ENCODE peak calls at places on chromosomes 1 and 21, in four cellular contexts. One of them, this sample, is unnamed. For H3K4me1, the result is how much of the 10 kb centered on the place peaks cover.

GRCh38 chr1:117015701-117016100 is 14.1 kb downstream of the CD101 start:
- DNase-seq in H1: no peak
- DNase-seq in astrocyte: no peak
- DNase-seq in IMR-90: no peak
- DNase-seq in this sample: no peak

GRCh38 chr1:98197356-98197755 is 276.5 kb upstream of the DPYD start:
- DNase-seq in astrocyte: peak
- DNase-seq in H1: no peak
- DNase-seq in IMR-90: peak
- DNase-seq in this sample: no peak

GRCh38 chr1:225454733-225455132 is 26.9 kb upstream of the LBR start:
- DNase-seq in H1: no peak
- DNase-seq in astrocyte: peak
- DNase-seq in IMR-90: peak
- DNase-seq in this sample: peak

GRCh38 chr1:33007190-33008050 is 29.3 kb downstream of the AK2 start:
- DNase-seq in astrocyte: peak
- DNase-seq in IMR-90: peak
- DNase-seq in H1: no peak
- DNase-seq in this sample: peak

GRCh38 chr1:7221823-7222462 is 436.7 kb downstream of the CAMTA1 start:
- DNase-seq in IMR-90: peak
- DNase-seq in H1: no peak
- DNase-seq in astrocyte: peak
- DNase-seq in this sample: no peak

GRCh38 chr1:55981015-55981635 is 598.2 kb downstream of the PLPP3 start:
- DNase-seq in H1: no peak
- DNase-seq in IMR-90: no peak
- DNase-seq in astrocyte: peak
- DNase-seq in this sample: no peak

GRCh38 chr1:247905899-247906503 is 10.6 kb downstream of the OR2W3 start:
- DNase-seq in astrocyte: no peak
- DNase-seq in H1: no peak
- DNase-seq in IMR-90: no peak
- DNase-seq in this sample: no peak

GRCh38 chr1:8238141-8239038 is 79.5 kb upstream of the SLC45A1 start:
- DNase-seq in H1: no peak
- DNase-seq in astrocyte: peak
- DNase-seq in IMR-90: peak
- DNase-seq in this sample: peak

GRCh38 chr1:209871430-209871829 is 43.7 kb downstream of the UTP25 start:
- DNase-seq in H1: no peak
- DNase-seq in astrocyte: no peak
- DNase-seq in IMR-90: no peak
- DNase-seq in this sample: no peak

GRCh38 chr1:93598861-93599439 is 82.7 kb downstream of the BCAR3 start:
- DNase-seq in H1: no peak
- DNase-seq in IMR-90: no peak
- DNase-seq in astrocyte: no peak
- DNase-seq in this sample: no peak

GRCh38 chr1:9842073-9842711 is 18.4 kb upstream of the CLSTN1 start:
- DNase-seq in H1: no peak
- DNase-seq in astrocyte: no peak
- DNase-seq in IMR-90: peak
- DNase-seq in this sample: peak

GRCh38 chr1:101264699-101265098 is 27.9 kb downstream of the S1PR1 start:
- DNase-seq in H1: no peak
- DNase-seq in astrocyte: no peak
- DNase-seq in IMR-90: no peak
- DNase-seq in this sample: no peak

GRCh38 chr1:38690790-38691189 is 168.8 kb downstream of the RRAGC start:
- DNase-seq in astrocyte: no peak
- DNase-seq in IMR-90: peak
- DNase-seq in H1: no peak
- DNase-seq in this sample: no peak

GRCh38 chr1:110674337-110675059 is at the start of gene KCNA3:
- DNase-seq in H1: peak
- DNase-seq in IMR-90: no peak
- DNase-seq in astrocyte: no peak
- DNase-seq in this sample: peak

GRCh38 chr1:115727706-115728249 is 40.7 kb downstream of the CASQ2 start:
- DNase-seq in IMR-90: peak
- DNase-seq in astrocyte: peak
- DNase-seq in H1: no peak
- DNase-seq in this sample: no peak

GRCh38 chr1:78005755-78006154 is 1.0 kb downstream of the DNAJB4 start:
- DNase-seq in astrocyte: peak
- DNase-seq in H1: no peak
- DNase-seq in IMR-90: peak
- DNase-seq in this sample: no peak

GRCh38 chr21:26165331-26165730 is 5.2 kb downstream of the APP start:
- DNase-seq in IMR-90: no peak
- DNase-seq in astrocyte: no peak
- DNase-seq in H1: no peak
- DNase-seq in this sample: no peak

GRCh38 chr21:26159869-26160268 is 10.7 kb downstream of the APP start:
- DNase-seq in astrocyte: no peak
- DNase-seq in IMR-90: peak
- DNase-seq in H1: no peak
- DNase-seq in this sample: no peak

GRCh38 chr21:26157842-26158241 is 12.7 kb downstream of the APP start:
- DNase-seq in astrocyte: no peak
- DNase-seq in H1: no peak
- DNase-seq in IMR-90: no peak
- DNase-seq in this sample: peak

GRCh38 chr21:26164311-26164710 is 6.3 kb downstream of the APP start:
- DNase-seq in H1: no peak
- DNase-seq in IMR-90: no peak
- DNase-seq in astrocyte: no peak
- DNase-seq in this sample: no peak

DNA sequence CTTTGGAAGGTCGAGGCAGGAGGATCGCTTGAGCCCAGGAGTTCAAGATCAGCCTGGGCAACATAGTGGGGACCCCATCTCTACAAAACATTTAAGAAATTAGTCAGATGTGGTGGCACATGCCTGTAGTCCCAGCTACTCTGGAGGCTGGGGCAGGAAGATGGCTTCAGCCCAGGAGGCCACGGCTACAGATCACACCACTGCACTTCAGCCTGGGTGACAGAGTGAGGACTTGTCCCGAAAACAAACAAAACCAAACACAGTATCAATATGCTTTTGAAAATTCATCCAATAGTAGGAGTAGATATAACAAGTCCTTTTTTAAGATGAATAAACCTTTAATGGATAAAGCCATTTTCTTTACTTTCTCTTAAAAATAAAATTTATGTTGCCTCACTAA is 8.5 kb downstream of the APP start:
- DNase-seq in astrocyte: no peak
- DNase-seq in IMR-90: no peak
- DNase-seq in H1: no peak
- DNase-seq in this sample: no peak
- H3K4me1 ChIP-seq in astrocyte: under half
- H3K4me1 ChIP-seq in IMR-90: under half
- H3K4me1 ChIP-seq in H1: under half
- H3K4me1 ChIP-seq in this sample: under half

GRCh38 chr1:59156031-59156430 is 140.9 kb upstream of the FGGY start:
- DNase-seq in astrocyte: no peak
- DNase-seq in IMR-90: no peak
- DNase-seq in H1: no peak
- DNase-seq in this sample: no peak
- H2AFZ ChIP-seq in astrocyte: no peak
- H2AFZ ChIP-seq in IMR-90: peak
- H2AFZ ChIP-seq in H1: no peak
- H2AFZ ChIP-seq in this sample: peak

GRCh38 chr1:160206421-160207117 is 1.4 kb downstream of the PEA15 start:
- DNase-seq in astrocyte: peak
- DNase-seq in IMR-90: peak
- DNase-seq in H1: no peak
- DNase-seq in this sample: peak

GRCh38 chr1:160205242-160205973 is at the start of gene PEA15:
- DNase-seq in IMR-90: peak
- DNase-seq in astrocyte: no peak
- DNase-seq in H1: peak
- DNase-seq in this sample: peak

GRCh38 chr1:160207118-160207650 is 2.0 kb downstream of the PEA15 start:
- DNase-seq in IMR-90: no peak
- DNase-seq in H1: no peak
- DNase-seq in astrocyte: no peak
- DNase-seq in this sample: no peak

GRCh38 chr1:160204526-160205241 is 500 bp upstream of the PEA15 start:
- DNase-seq in IMR-90: no peak
- DNase-seq in H1: no peak
- DNase-seq in astrocyte: no peak
- DNase-seq in this sample: peak

DNA sequence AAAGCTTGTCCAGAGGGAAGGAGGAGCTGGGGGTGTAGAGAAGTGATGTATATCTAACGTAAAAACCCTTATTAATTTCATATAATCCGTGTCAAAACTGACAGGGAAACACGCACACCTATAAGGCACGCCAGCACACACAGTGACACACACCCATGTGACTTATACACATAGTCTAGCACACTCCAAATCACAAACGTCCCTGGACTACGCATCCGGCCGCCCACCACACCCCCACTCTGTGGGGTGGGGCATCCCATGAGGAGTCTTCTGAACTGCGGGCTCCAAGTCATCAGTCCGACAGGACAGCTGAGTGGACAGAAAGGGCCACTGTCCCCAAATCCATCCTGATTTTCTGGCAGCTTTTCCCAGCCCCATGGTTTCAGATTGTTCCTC is 788 bp downstream of the PEA15 start:
- DNase-seq in IMR-90: peak
- DNase-seq in H1: no peak
- DNase-seq in astrocyte: peak
- DNase-seq in this sample: peak
- H3K4me1 ChIP-seq in IMR-90: under half
- H3K4me1 ChIP-seq in H1: under half
- H3K4me1 ChIP-seq in astrocyte: under half
- H3K4me1 ChIP-seq in this sample: under half

GRCh38 chr1:145926706-145927072 is 595 bp downstream of the RBM8A start:
- DNase-seq in H1: no peak
- DNase-seq in IMR-90: no peak
- DNase-seq in astrocyte: peak
- DNase-seq in this sample: peak
- H2AFZ ChIP-seq in H1: no peak
- H2AFZ ChIP-seq in IMR-90: peak
- H2AFZ ChIP-seq in astrocyte: peak
- H2AFZ ChIP-seq in this sample: peak

GRCh38 chr1:174871886-174872285 is 127.9 kb upstream of the CACYBP start:
- DNase-seq in IMR-90: no peak
- DNase-seq in H1: no peak
- DNase-seq in astrocyte: peak
- DNase-seq in this sample: no peak
- H3K4me1 ChIP-seq in IMR-90: under half
- H3K4me1 ChIP-seq in H1: under half
- H3K4me1 ChIP-seq in astrocyte: under half
- H3K4me1 ChIP-seq in this sample: under half

DNA sequence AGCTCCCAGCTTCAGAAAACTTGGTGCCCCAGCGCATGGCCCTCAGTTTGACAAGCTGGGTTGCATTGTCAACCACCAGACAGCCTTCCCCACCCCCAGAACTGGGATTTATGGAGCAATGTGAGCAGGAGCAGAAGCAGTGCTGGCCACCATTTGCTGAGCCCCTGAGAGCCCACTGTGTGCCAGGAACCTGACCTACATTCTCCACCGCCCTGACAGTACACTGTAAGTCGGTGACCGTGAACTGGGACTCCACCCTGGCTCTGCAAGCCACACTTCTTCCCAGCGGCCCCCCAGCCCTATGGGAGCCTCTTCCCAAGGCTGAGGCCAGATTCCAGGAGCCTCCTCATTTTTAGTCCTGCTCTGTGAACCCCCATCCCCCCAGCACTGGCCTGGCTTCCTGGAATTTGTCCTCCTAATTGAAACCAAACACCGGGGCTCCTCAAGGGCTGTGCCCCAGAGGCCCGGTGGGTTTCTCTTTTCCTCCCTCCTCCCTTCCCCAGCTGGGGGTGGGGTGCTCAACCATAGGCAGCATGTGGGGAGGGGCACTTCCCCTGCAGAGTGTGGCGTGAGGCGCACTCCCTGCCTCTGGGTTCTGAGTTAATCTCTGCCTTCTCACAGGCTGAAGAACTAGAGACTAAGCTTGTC is 67.7 kb upstream of the ACOT11 start:
- DNase-seq in IMR-90: no peak
- DNase-seq in astrocyte: no peak
- DNase-seq in H1: no peak
- DNase-seq in this sample: peak
- H2AFZ ChIP-seq in IMR-90: peak
- H2AFZ ChIP-seq in astrocyte: no peak
- H2AFZ ChIP-seq in H1: no peak
- H2AFZ ChIP-seq in this sample: no peak

DNA sequence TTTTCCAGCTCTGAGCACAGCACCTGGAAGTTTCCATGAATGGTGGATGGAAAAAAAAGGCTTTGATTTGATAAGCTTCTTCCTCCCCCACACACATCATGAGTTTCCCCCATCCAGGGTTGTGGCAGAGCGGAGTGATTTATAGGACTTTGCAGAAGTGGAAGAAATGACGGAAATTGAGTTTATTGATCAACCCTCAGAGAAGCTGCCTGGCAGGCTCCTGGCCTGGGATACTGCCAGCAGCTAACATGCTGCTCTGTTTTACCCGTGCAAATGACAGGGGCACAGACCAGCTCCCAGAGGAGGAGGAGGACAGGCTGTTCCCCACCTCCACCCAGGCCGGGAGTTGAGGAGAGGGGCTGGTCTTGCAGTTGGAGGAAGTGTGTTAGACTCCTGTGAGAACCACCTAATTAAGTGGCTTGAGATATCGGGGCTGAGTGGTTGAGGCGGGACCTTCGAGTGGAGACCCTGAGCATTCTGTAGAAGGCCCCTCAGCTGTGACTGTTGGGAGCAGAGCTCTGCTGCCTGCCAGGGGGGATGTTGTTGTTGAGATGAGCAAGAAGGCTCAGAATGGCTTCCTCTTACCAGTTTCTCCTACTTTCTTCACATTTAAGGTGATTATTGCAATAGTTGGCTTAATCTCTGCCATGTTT is 21.8 kb downstream of the ADORA1 start:
- DNase-seq in H1: no peak
- DNase-seq in astrocyte: no peak
- DNase-seq in IMR-90: no peak
- DNase-seq in this sample: peak
- H3K4me1 ChIP-seq in H1: under half
- H3K4me1 ChIP-seq in astrocyte: under half
- H3K4me1 ChIP-seq in IMR-90: under half
- H3K4me1 ChIP-seq in this sample: under half

GRCh38 chr1:26531651-26532131 is 2.1 kb downstream of the RPS6KA1 start:
- DNase-seq in astrocyte: no peak
- DNase-seq in H1: no peak
- DNase-seq in IMR-90: no peak
- DNase-seq in this sample: peak

GRCh38 chr1:26530898-26531598 is 1.5 kb downstream of the RPS6KA1 start:
- DNase-seq in IMR-90: peak
- DNase-seq in H1: peak
- DNase-seq in astrocyte: peak
- DNase-seq in this sample: peak

GRCh38 chr1:26529655-26530539 is at the start of gene RPS6KA1:
- DNase-seq in astrocyte: no peak
- DNase-seq in IMR-90: peak
- DNase-seq in H1: peak
- DNase-seq in this sample: peak

GRCh38 chr1:26529405-26529654 is 231 bp upstream of the RPS6KA1 start:
- DNase-seq in IMR-90: no peak
- DNase-seq in H1: no peak
- DNase-seq in astrocyte: no peak
- DNase-seq in this sample: no peak

GRCh38 chr1:26530540-26530897 is 958 bp downstream of the RPS6KA1 start:
- DNase-seq in IMR-90: no peak
- DNase-seq in astrocyte: no peak
- DNase-seq in H1: peak
- DNase-seq in this sample: peak
- H2AFZ ChIP-seq in IMR-90: peak
- H2AFZ ChIP-seq in astrocyte: no peak
- H2AFZ ChIP-seq in H1: no peak
- H2AFZ ChIP-seq in this sample: peak